ENCODE peak calls at places on chromosomes 5 and 9, in six cellular contexts. Y is IMR-90, B is pancreas, V is GM12865, J is fibroblast of the aortic adventitia, O is lower leg skin. R is an unnamed sample.

GRCh38 chr5:55680353-55680752 is 31.8 kb downstream of the SLC38A9 start:
- DNase-seq in Y (no peak), O (no peak), V (no peak), J (no peak), B (no peak), R (no peak)

GRCh38 chr5:35436441-35437057 is 181.1 kb upstream of the SPEF2 start:
- DNase-seq in Y (peak; percentile 22), O (no peak), V (peak; percentile 52), J (peak; percentile 42), B (no peak), R (peak; percentile 38)

GRCh38 chr9:137304383-137305059 is 2.5 kb upstream of the NRARP start:
- DNase-seq in J (no peak), O (peak; percentile 85), V (no peak), Y (no peak), B (peak; percentile 77), R (no peak)

GRCh38 chr5:178193251-178193809 is 6.2 kb upstream of the GMCL2 start:
- DNase-seq in J (no peak), B (no peak), O (no peak), Y (no peak), V (no peak), R (peak; percentile 73)

GRCh38 chr9:5951686-5952211 is 61.1 kb downstream of the MLANA start:
- DNase-seq in B (no peak), Y (peak; percentile 83), V (no peak), J (peak; percentile 64), O (no peak), R (no peak)

GRCh38 chr9:85142461-85143401 is 473.2 kb downstream of the NTRK2 start:
- DNase-seq in V (peak; percentile 37), O (peak; percentile 90), B (no peak), Y (no peak), J (peak; percentile 27), R (peak; percentile 15)

GRCh38 chr5:14901462-14902051 is 30.0 kb upstream of the ANKH start:
- DNase-seq in B (no peak), O (no peak), J (peak; percentile 67), V (no peak), Y (peak; percentile 83), R (no peak)

GRCh38 chr9:108551030-108551964 is 304.5 kb downstream of the ACTL7B start:
- DNase-seq in Y (peak; percentile 96), O (no peak), B (no peak), V (no peak), J (peak; percentile 90), R (no peak)

GRCh38 chr9:70042461-70043215 is 1.0 kb upstream of the MAMDC2 start:
- DNase-seq in B (no peak), O (no peak), V (no peak), Y (no peak), J (no peak), R (no peak)

GRCh38 chr9:15461056-15461455 is 38.4 kb downstream of the SNAPC3 start:
- DNase-seq in V (no peak), O (no peak), J (no peak), B (no peak), Y (no peak), R (no peak)

GRCh38 chr5:158599132-158599531 is 500.6 kb downstream of the EBF1 start:
- DNase-seq in J (peak; percentile 35), B (no peak), Y (peak; percentile 15), V (no peak), O (no peak), R (no peak)

GRCh38 chr5:158606228-158606627 is 493.5 kb downstream of the EBF1 start:
- DNase-seq in Y (no peak), J (no peak), V (no peak), O (no peak), B (no peak), R (no peak)

GRCh38 chr5:158601118-158601517 is 498.6 kb downstream of the EBF1 start:
- DNase-seq in V (no peak), B (no peak), J (no peak), O (no peak), Y (no peak), R (no peak)

GRCh38 chr5:158600679-158601078 is 499.0 kb downstream of the EBF1 start:
- DNase-seq in J (no peak), Y (no peak), B (no peak), O (no peak), V (no peak), R (no peak)

GRCh38 chr5:158602981-158603380 is 496.7 kb downstream of the EBF1 start:
- DNase-seq in O (no peak), V (no peak), Y (no peak), J (no peak), B (no peak), R (no peak)
- H3K4me3 ChIP-seq in O (no peak overlapping the region), V (no peak overlapping the region), Y (no peak overlapping the region), J (no peak overlapping the region), B (no peak overlapping the region), R (no peak overlapping the region)

GRCh38 chr5:163436515-163436914 is 880 bp upstream of the CCNG1 start:
- DNase-seq in V (no peak), B (no peak), J (no peak), Y (no peak), O (no peak), R (no peak)
- H3K4me3 ChIP-seq in V (peak overlapping the region; percentile 92), B (no peak overlapping the region), J (no peak overlapping the region), Y (no peak overlapping the region), O (no peak overlapping the region), R (peak overlapping the region; percentile 87)

GRCh38 chr9:111178361-111179043 is 140.2 kb upstream of the LPAR1 start:
- DNase-seq in J (peak; percentile 95), B (no peak), O (no peak), Y (peak; percentile 95), V (peak; percentile 11), R (no peak)
- H3K4me3 ChIP-seq in J (no peak overlapping the region), B (no peak overlapping the region), O (no peak overlapping the region), Y (no peak overlapping the region), V (no peak overlapping the region), R (no peak overlapping the region)

GRCh38 chr5:10262995-10263394 is 12.9 kb downstream of the CCT5 start:
- DNase-seq in Y (no peak), J (no peak), V (no peak), B (no peak), O (no peak), R (no peak)
- H3K4me3 ChIP-seq in Y (no peak overlapping the region), J (no peak overlapping the region), V (no peak overlapping the region), B (no peak overlapping the region), O (no peak overlapping the region), R (no peak overlapping the region)

GRCh38 chr5:172559004-172559932 is 81.8 kb upstream of the NEURL1B start:
- DNase-seq in O (no peak), B (no peak), Y (peak; percentile 89), V (no peak), J (peak; percentile 95), R (no peak)
- H3K4me3 ChIP-seq in O (no peak overlapping the region), B (no peak overlapping the region), Y (peak overlapping the region; percentile 3), V (no peak overlapping the region), J (peak overlapping the region; percentile 52), R (no peak overlapping the region)

GRCh38 chr9:22976454-22976853 is 529.8 kb downstream of the DMRTA1 start:
- DNase-seq in V (no peak), Y (peak; percentile 55), O (no peak), J (peak; percentile 40), B (no peak), R (no peak)
- H3K4me3 ChIP-seq in V (no peak overlapping the region), Y (no peak overlapping the region), O (no peak overlapping the region), J (no peak overlapping the region), B (no peak overlapping the region), R (no peak overlapping the region)

GRCh38 chr9:12882430-12882829 is 107.6 kb downstream of the LURAP1L start:
- DNase-seq in O (no peak), B (no peak), V (no peak), Y (peak; percentile 72), J (peak; percentile 99), R (no peak)
- H3K4me3 ChIP-seq in O (no peak overlapping the region), B (no peak overlapping the region), V (no peak overlapping the region), Y (no peak overlapping the region), J (no peak overlapping the region), R (no peak overlapping the region)

DNA sequence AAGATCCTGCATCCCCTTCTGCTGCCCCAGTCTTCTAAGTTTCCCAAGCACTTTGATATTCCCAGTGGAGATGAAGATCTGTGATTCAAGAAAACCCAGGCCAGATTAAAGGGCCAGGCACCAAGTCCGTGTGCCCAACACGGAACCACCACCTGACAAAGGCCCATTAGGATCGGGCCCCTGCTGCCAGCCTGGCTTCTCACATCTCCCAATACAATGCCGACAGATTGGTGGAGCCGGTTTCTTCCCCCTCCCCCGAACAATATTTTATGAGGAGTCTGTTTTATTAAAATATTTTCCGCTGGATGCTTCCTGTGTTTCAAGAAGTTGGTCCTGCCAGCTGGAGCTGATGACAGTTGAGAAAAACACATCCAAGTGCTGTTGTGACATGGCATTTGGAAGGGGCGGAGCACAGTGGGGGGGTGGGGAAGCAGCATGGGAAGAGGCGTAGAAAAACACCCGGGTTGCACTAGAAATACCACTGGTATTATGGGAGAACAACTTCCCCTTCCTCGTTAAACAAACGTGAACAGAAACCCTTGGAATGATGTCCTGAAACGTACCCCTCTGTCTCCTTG is 45.0 kb downstream of the CRB2 start:
- DNase-seq in Y (no peak), J (no peak), B (no peak), O (no peak), V (no peak), R (no peak)
- H3K4me3 ChIP-seq in Y (no peak overlapping the region), J (no peak overlapping the region), B (no peak overlapping the region), O (no peak overlapping the region), V (no peak overlapping the region), R (no peak overlapping the region)

GRCh38 chr9:88951143-88951542 is 40.1 kb upstream of the S1PR3 start:
- DNase-seq in J (no peak), B (no peak), O (peak; percentile 45), Y (no peak), V (no peak), R (no peak)
- H3K4me3 ChIP-seq in J (no peak overlapping the region), B (no peak overlapping the region), O (no peak overlapping the region), Y (no peak overlapping the region), V (no peak overlapping the region), R (no peak overlapping the region)